ENCODE peak calls at places on chromosomes 16 and 17, in seven cellular contexts. One of them, this sample, is unnamed.

GRCh38 chr16:4392382-4393242 is 21.0 kb downstream of the VASN start:
- DNase-seq in activated T-helper 1 cell treated with Interleukin-2 at 50 U/mL for 16 hours: no peak
- DNase-seq in HS-27A: no peak
- DNase-seq in activated CD4-positive, alpha-beta T cell treated with anti-CD3 and anti-CD28 coated beads, Interleukin-2, amount 10 ng/mL, durations not matched to agents 7 days and 5 days: no peak
- DNase-seq in fibroblast of lung: peak
- DNase-seq in NCI-H1930: no peak
- DNase-seq in NCI-H2029 treated with DMSO at 0.1 percent for 48 hours: no peak
- DNase-seq in this sample: no peak

GRCh38 chr17:83012873-83013778 is 66.3 kb upstream of the METRNL start:
- DNase-seq in activated T-helper 1 cell treated with Interleukin-2 at 50 U/mL for 16 hours: no peak
- DNase-seq in HS-27A: peak
- DNase-seq in activated CD4-positive, alpha-beta T cell treated with anti-CD3 and anti-CD28 coated beads, Interleukin-2, amount 10 ng/mL, durations not matched to agents 7 days and 5 days: no peak
- DNase-seq in fibroblast of lung: peak
- DNase-seq in NCI-H1930: no peak
- DNase-seq in NCI-H2029 treated with DMSO at 0.1 percent for 48 hours: no peak
- DNase-seq in this sample: peak

GRCh38 chr16:66610111-66610820 is 5.8 kb downstream of the CMTM3 start:
- DNase-seq in activated T-helper 1 cell treated with Interleukin-2 at 50 U/mL for 16 hours: no peak
- DNase-seq in HS-27A: no peak
- DNase-seq in activated CD4-positive, alpha-beta T cell treated with anti-CD3 and anti-CD28 coated beads, Interleukin-2, amount 10 ng/mL, durations not matched to agents 7 days and 5 days: no peak
- DNase-seq in fibroblast of lung: no peak
- DNase-seq in NCI-H1930: no peak
- DNase-seq in NCI-H2029 treated with DMSO at 0.1 percent for 48 hours: no peak
- DNase-seq in this sample: no peak

GRCh38 chr16:89733322-89733721 is 12.0 kb downstream of the ZNF276 start:
- DNase-seq in activated T-helper 1 cell treated with Interleukin-2 at 50 U/mL for 16 hours: no peak
- DNase-seq in HS-27A: no peak
- DNase-seq in activated CD4-positive, alpha-beta T cell treated with anti-CD3 and anti-CD28 coated beads, Interleukin-2, amount 10 ng/mL, durations not matched to agents 7 days and 5 days: no peak
- DNase-seq in fibroblast of lung: no peak
- DNase-seq in NCI-H1930: no peak
- DNase-seq in NCI-H2029 treated with DMSO at 0.1 percent for 48 hours: no peak
- DNase-seq in this sample: no peak

GRCh38 chr16:15398618-15399316 is 3.2 kb downstream of the MPV17L start:
- DNase-seq in activated T-helper 1 cell treated with Interleukin-2 at 50 U/mL for 16 hours: no peak
- DNase-seq in HS-27A: no peak
- DNase-seq in activated CD4-positive, alpha-beta T cell treated with anti-CD3 and anti-CD28 coated beads, Interleukin-2, amount 10 ng/mL, durations not matched to agents 7 days and 5 days: no peak
- DNase-seq in fibroblast of lung: no peak
- DNase-seq in NCI-H1930: no peak
- DNase-seq in NCI-H2029 treated with DMSO at 0.1 percent for 48 hours: no peak
- DNase-seq in this sample: no peak

GRCh38 chr16:63461248-63461841 is 1425.1 kb upstream of the CDH8 start:
- DNase-seq in activated T-helper 1 cell treated with Interleukin-2 at 50 U/mL for 16 hours: no peak
- DNase-seq in HS-27A: no peak
- DNase-seq in activated CD4-positive, alpha-beta T cell treated with anti-CD3 and anti-CD28 coated beads, Interleukin-2, amount 10 ng/mL, durations not matched to agents 7 days and 5 days: no peak
- DNase-seq in fibroblast of lung: peak
- DNase-seq in NCI-H1930: no peak
- DNase-seq in NCI-H2029 treated with DMSO at 0.1 percent for 48 hours: peak
- DNase-seq in this sample: peak

GRCh38 chr17:30005709-30006320 is 64.4 kb downstream of the EFCAB5 start:
- DNase-seq in activated T-helper 1 cell treated with Interleukin-2 at 50 U/mL for 16 hours: no peak
- DNase-seq in HS-27A: peak
- DNase-seq in activated CD4-positive, alpha-beta T cell treated with anti-CD3 and anti-CD28 coated beads, Interleukin-2, amount 10 ng/mL, durations not matched to agents 7 days and 5 days: no peak
- DNase-seq in fibroblast of lung: peak
- DNase-seq in NCI-H1930: no peak
- DNase-seq in NCI-H2029 treated with DMSO at 0.1 percent for 48 hours: no peak
- DNase-seq in this sample: no peak

GRCh38 chr16:86350289-86350688 is 160.0 kb upstream of the FOXF1 start:
- DNase-seq in activated T-helper 1 cell treated with Interleukin-2 at 50 U/mL for 16 hours: no peak
- DNase-seq in HS-27A: no peak
- DNase-seq in activated CD4-positive, alpha-beta T cell treated with anti-CD3 and anti-CD28 coated beads, Interleukin-2, amount 10 ng/mL, durations not matched to agents 7 days and 5 days: no peak
- DNase-seq in fibroblast of lung: peak
- DNase-seq in NCI-H1930: no peak
- DNase-seq in NCI-H2029 treated with DMSO at 0.1 percent for 48 hours: no peak
- DNase-seq in this sample: no peak

GRCh38 chr17:80807014-80807413 is 184.6 kb upstream of the CHMP6 start:
- DNase-seq in activated T-helper 1 cell treated with Interleukin-2 at 50 U/mL for 16 hours: no peak
- DNase-seq in HS-27A: no peak
- DNase-seq in activated CD4-positive, alpha-beta T cell treated with anti-CD3 and anti-CD28 coated beads, Interleukin-2, amount 10 ng/mL, durations not matched to agents 7 days and 5 days: no peak
- DNase-seq in fibroblast of lung: no peak
- DNase-seq in NCI-H1930: no peak
- DNase-seq in NCI-H2029 treated with DMSO at 0.1 percent for 48 hours: no peak
- DNase-seq in this sample: no peak

GRCh38 chr17:20291853-20292252 is 175.5 kb downstream of the LGALS9B start:
- DNase-seq in activated T-helper 1 cell treated with Interleukin-2 at 50 U/mL for 16 hours: no peak
- DNase-seq in HS-27A: no peak
- DNase-seq in activated CD4-positive, alpha-beta T cell treated with anti-CD3 and anti-CD28 coated beads, Interleukin-2, amount 10 ng/mL, durations not matched to agents 7 days and 5 days: no peak
- DNase-seq in fibroblast of lung: no peak
- DNase-seq in NCI-H1930: no peak
- DNase-seq in NCI-H2029 treated with DMSO at 0.1 percent for 48 hours: no peak
- DNase-seq in this sample: no peak

GRCh38 chr17:40317345-40317873 is 8.4 kb downstream of the RARA start:
- DNase-seq in activated T-helper 1 cell treated with Interleukin-2 at 50 U/mL for 16 hours: no peak
- DNase-seq in HS-27A: no peak
- DNase-seq in activated CD4-positive, alpha-beta T cell treated with anti-CD3 and anti-CD28 coated beads, Interleukin-2, amount 10 ng/mL, durations not matched to agents 7 days and 5 days: peak
- DNase-seq in fibroblast of lung: peak
- DNase-seq in NCI-H1930: no peak
- DNase-seq in NCI-H2029 treated with DMSO at 0.1 percent for 48 hours: no peak
- DNase-seq in this sample: no peak

GRCh38 chr17:35793257-35793656 is 2.2 kb downstream of the MMP28 start:
- DNase-seq in activated T-helper 1 cell treated with Interleukin-2 at 50 U/mL for 16 hours: no peak
- DNase-seq in HS-27A: no peak
- DNase-seq in activated CD4-positive, alpha-beta T cell treated with anti-CD3 and anti-CD28 coated beads, Interleukin-2, amount 10 ng/mL, durations not matched to agents 7 days and 5 days: no peak
- DNase-seq in fibroblast of lung: no peak
- DNase-seq in NCI-H1930: no peak
- DNase-seq in NCI-H2029 treated with DMSO at 0.1 percent for 48 hours: no peak
- DNase-seq in this sample: no peak

GRCh38 chr16:67244387-67245188 is 2.7 kb downstream of the FHOD1 start:
- DNase-seq in activated T-helper 1 cell treated with Interleukin-2 at 50 U/mL for 16 hours: peak
- DNase-seq in HS-27A: peak
- DNase-seq in activated CD4-positive, alpha-beta T cell treated with anti-CD3 and anti-CD28 coated beads, Interleukin-2, amount 10 ng/mL, durations not matched to agents 7 days and 5 days: peak
- DNase-seq in fibroblast of lung: peak
- DNase-seq in NCI-H1930: no peak
- DNase-seq in NCI-H2029 treated with DMSO at 0.1 percent for 48 hours: no peak
- DNase-seq in this sample: peak

GRCh38 chr16:30786115-30786935 is 680 bp downstream of the ZNF629 start:
- DNase-seq in activated T-helper 1 cell treated with Interleukin-2 at 50 U/mL for 16 hours: no peak
- DNase-seq in HS-27A: no peak
- DNase-seq in activated CD4-positive, alpha-beta T cell treated with anti-CD3 and anti-CD28 coated beads, Interleukin-2, amount 10 ng/mL, durations not matched to agents 7 days and 5 days: no peak
- DNase-seq in fibroblast of lung: peak
- DNase-seq in NCI-H1930: no peak
- DNase-seq in NCI-H2029 treated with DMSO at 0.1 percent for 48 hours: no peak
- DNase-seq in this sample: no peak

GRCh38 chr16:69845181-69845580 is 83.0 kb downstream of the WWP2 start:
- DNase-seq in activated T-helper 1 cell treated with Interleukin-2 at 50 U/mL for 16 hours: no peak
- DNase-seq in HS-27A: no peak
- DNase-seq in activated CD4-positive, alpha-beta T cell treated with anti-CD3 and anti-CD28 coated beads, Interleukin-2, amount 10 ng/mL, durations not matched to agents 7 days and 5 days: no peak
- DNase-seq in fibroblast of lung: no peak
- DNase-seq in NCI-H1930: no peak
- DNase-seq in NCI-H2029 treated with DMSO at 0.1 percent for 48 hours: no peak
- DNase-seq in this sample: no peak

GRCh38 chr17:42270175-42270545 is 6.0 kb downstream of the STAT5B start:
- DNase-seq in activated T-helper 1 cell treated with Interleukin-2 at 50 U/mL for 16 hours: no peak
- DNase-seq in HS-27A: no peak
- DNase-seq in activated CD4-positive, alpha-beta T cell treated with anti-CD3 and anti-CD28 coated beads, Interleukin-2, amount 10 ng/mL, durations not matched to agents 7 days and 5 days: no peak
- DNase-seq in fibroblast of lung: no peak
- DNase-seq in NCI-H1930: no peak
- DNase-seq in NCI-H2029 treated with DMSO at 0.1 percent for 48 hours: no peak
- DNase-seq in this sample: no peak